ENCODE peak calls at places on chromosomes 4 and X, in eight cellular contexts. Q, O, N, R, W, L, A and U are unnamed samples.

GRCh38 chr4:129278868-129279267 is 182.9 kb downstream of the C4orf33 start:
- DNase-seq in Q (no peak), O (no peak), N (no peak), R (no peak), W (no peak), L (no peak), A (no peak), U (no peak)

GRCh38 chr4:177235026-177235425 is 74.6 kb upstream of the NEIL3 start:
- DNase-seq in Q (no peak), O (no peak), N (no peak), R (peak; percentile 48), W (no peak), L (peak; percentile 4), A (no peak), U (peak; percentile 32)

GRCh38 chr4:142475663-142476062 is 370.4 kb downstream of the INPP4B start:
- DNase-seq in Q (no peak), O (no peak), N (no peak), R (peak; percentile 13), W (no peak), L (peak; percentile 47), A (no peak), U (peak; percentile 77)

GRCh38 chr4:37793562-37793961 is 32.9 kb upstream of the PGM2 start:
- DNase-seq in Q (peak; percentile 13), O (no peak), N (peak; percentile 26), R (peak; percentile 2), W (peak; percentile 10), L (peak; percentile 46), A (no peak), U (peak; percentile 24)

GRCh38 chr4:107780665-107781064 is 44.1 kb upstream of the SGMS2 start:
- DNase-seq in Q (no peak), O (no peak), N (no peak), R (peak; percentile 15), W (no peak), L (no peak), A (no peak), U (no peak)

GRCh38 chr4:1723131-1723801 is 1.9 kb downstream of the TACC3 start:
- DNase-seq in Q (no peak), O (no peak), N (no peak), R (no peak), W (no peak), L (no peak), A (no peak), U (no peak)

GRCh38 chrX:49879656-49880277 is 483 bp downstream of the USP27X start:
- DNase-seq in Q (no peak), O (no peak), N (peak; percentile 0), R (no peak), W (peak; percentile 32), L (no peak), A (no peak), U (no peak)

GRCh38 chr4:2067446-2068197 is 8.5 kb downstream of the NAT8L start:
- DNase-seq in Q (no peak), O (no peak), N (no peak), R (no peak), W (no peak), L (no peak), A (no peak), U (no peak)

GRCh38 chr4:139207247-139207646 is 30.2 kb upstream of the ELF2 start:
- DNase-seq in Q (no peak), O (no peak), N (no peak), R (no peak), W (no peak), L (no peak), A (no peak), U (no peak)

GRCh38 chr4:151409470-151410313 is 716 bp downstream of the FHIP1A start:
- DNase-seq in Q (peak; percentile 60), O (no peak), N (peak; percentile 41), R (peak; percentile 8), W (peak; percentile 38), L (peak; percentile 75), A (peak; percentile 9), U (peak; percentile 93)

GRCh38 chrX:68840256-68840655 is 11.4 kb downstream of the EFNB1 start:
- DNase-seq in Q (no peak), O (no peak), N (no peak), R (no peak), W (no peak), L (no peak), A (no peak), U (no peak)

GRCh38 chrX:109847257-109848187 is 114.5 kb upstream of the ACSL4 start:
- DNase-seq in Q (no peak), O (no peak), N (peak; percentile 58), R (peak; percentile 58), W (no peak), L (peak; percentile 90), A (no peak), U (peak; percentile 86)

GRCh38 chr4:147596976-147597375 is 20.2 kb upstream of the TMEM184C start:
- DNase-seq in Q (peak; percentile 85), O (no peak), N (peak; percentile 81), R (peak; percentile 85), W (no peak), L (peak; percentile 94), A (no peak), U (peak; percentile 83)

GRCh38 chr4:107120661-107121060 is 84.5 kb upstream of the DKK2 start:
- DNase-seq in Q (no peak), O (no peak), N (no peak), R (no peak), W (peak; percentile 8), L (no peak), A (no peak), U (no peak)

GRCh38 chr4:163251204-163251603 is 81.2 kb downstream of the NPY1R start:
- DNase-seq in Q (no peak), O (no peak), N (no peak), R (no peak), W (peak; percentile 22), L (peak; percentile 19), A (no peak), U (peak; percentile 34)
- TF ChIP-seq CTCF in Q (no peak), O (no peak), N (no peak), R (no peak), W (no peak), L (no peak), A (no peak), U (peak; percentile 43)

DNA sequence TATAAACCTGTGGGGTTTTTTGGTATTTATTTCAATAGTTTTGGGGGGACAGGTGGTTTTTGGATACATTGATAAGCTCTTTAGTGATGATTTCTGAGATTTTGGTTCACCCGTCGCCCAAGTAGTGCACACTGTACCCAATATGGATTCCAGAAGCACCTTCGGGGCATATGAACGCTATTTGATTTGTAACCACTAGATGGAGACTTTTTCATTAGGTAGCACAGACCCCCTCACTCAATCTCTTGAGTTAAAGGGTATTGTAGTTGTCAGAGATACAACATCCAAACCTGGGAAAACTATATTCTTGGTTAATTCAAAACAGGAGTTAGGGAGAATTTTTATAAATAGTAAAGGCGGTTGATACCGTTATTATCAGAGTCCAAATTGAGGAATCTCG is 79.8 kb downstream of the SPANXN3 start:
- DNase-seq in Q (no peak), O (no peak), N (peak; percentile 0), R (peak; percentile 11), W (peak; percentile 46), L (peak; percentile 52), A (peak; percentile 2), U (peak; percentile 0)
- TF ChIP-seq CTCF in Q (peak; percentile 45), O (no peak), N (peak; percentile 32), R (peak; percentile 30), W (peak; percentile 47), L (peak; percentile 51), A (peak; percentile 31), U (no peak)

DNA sequence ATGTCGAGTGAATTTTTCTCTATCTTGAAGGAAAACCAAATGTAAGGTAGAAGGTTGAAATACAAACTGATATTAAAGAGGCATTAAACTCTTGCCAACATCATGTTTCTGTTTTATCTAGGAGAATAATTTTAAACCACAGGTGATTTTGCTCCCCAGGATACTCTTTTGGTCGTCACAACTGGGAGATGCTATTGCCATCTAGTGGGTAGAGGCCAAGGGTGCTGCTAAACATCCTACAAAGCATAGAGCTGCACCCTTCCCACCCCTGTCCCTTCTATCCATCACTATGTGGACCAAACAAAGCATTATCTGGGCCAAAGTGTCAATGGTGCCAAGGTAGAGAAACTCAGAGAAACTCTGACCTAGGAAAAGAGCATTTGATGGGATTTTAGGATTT is 154.6 kb upstream of the MAGEB2 start:
- DNase-seq in Q (no peak), O (no peak), N (no peak), R (peak; percentile 1), W (peak; percentile 43), L (peak; percentile 45), A (peak; percentile 3), U (peak; percentile 4)
- TF ChIP-seq CTCF in Q (peak; percentile 43), O (no peak), N (no peak), R (peak; percentile 49), W (peak; percentile 51), L (peak; percentile 42), A (no peak), U (peak; percentile 42)

GRCh38 chr4:169092889-169093522 is 83.0 kb upstream of the CBR4 start:
- DNase-seq in Q (no peak), O (no peak), N (no peak), R (no peak), W (no peak), L (no peak), A (no peak), U (no peak)
- TF ChIP-seq CTCF in Q (no peak), O (no peak), N (no peak), R (no peak), W (no peak), L (no peak), A (no peak), U (no peak)